ENCODE peak calls at places on chromosome 15, in eight cellular contexts. One of them, this sample, is unnamed.

GRCh38 chr15:88449581-88449980 is 17.6 kb downstream of the MRPL46 start:
- DNase-seq in endothelial cell: no peak
- DNase-seq in activated naive CD8-positive, alpha-beta T cell treated with anti-CD3 and anti-CD28 coated beads, Interleukin-2, amount 50 U/mL, for 24 hours: no peak
- DNase-seq in NCI-H2029: no peak
- DNase-seq in T follicular helper cell: no peak
- DNase-seq in neural crest cell: no peak
- DNase-seq in AG20443: no peak
- DNase-seq in lower lobe of right lung: no peak
- DNase-seq in this sample: no peak

GRCh38 chr15:45268135-45268534 is 16.1 kb downstream of the SLC28A2 start:
- DNase-seq in endothelial cell: no peak
- DNase-seq in activated naive CD8-positive, alpha-beta T cell treated with anti-CD3 and anti-CD28 coated beads, Interleukin-2, amount 50 U/mL, for 24 hours: no peak
- DNase-seq in NCI-H2029: no peak
- DNase-seq in T follicular helper cell: no peak
- DNase-seq in neural crest cell: no peak
- DNase-seq in AG20443: no peak
- DNase-seq in lower lobe of right lung: no peak
- DNase-seq in this sample: peak

GRCh38 chr15:56732135-56732880 is 1.0 kb downstream of the ZNF280D start:
- DNase-seq in endothelial cell: peak
- DNase-seq in activated naive CD8-positive, alpha-beta T cell treated with anti-CD3 and anti-CD28 coated beads, Interleukin-2, amount 50 U/mL, for 24 hours: no peak
- DNase-seq in NCI-H2029: no peak
- DNase-seq in T follicular helper cell: no peak
- DNase-seq in neural crest cell: no peak
- DNase-seq in AG20443: peak
- DNase-seq in lower lobe of right lung: no peak
- DNase-seq in this sample: no peak

GRCh38 chr15:90895571-90896117 is 7.5 kb upstream of the MAN2A2 start:
- DNase-seq in endothelial cell: no peak
- DNase-seq in activated naive CD8-positive, alpha-beta T cell treated with anti-CD3 and anti-CD28 coated beads, Interleukin-2, amount 50 U/mL, for 24 hours: no peak
- DNase-seq in NCI-H2029: peak
- DNase-seq in T follicular helper cell: no peak
- DNase-seq in neural crest cell: peak
- DNase-seq in AG20443: no peak
- DNase-seq in lower lobe of right lung: no peak
- DNase-seq in this sample: no peak

GRCh38 chr15:67188551-67189218 is 65.8 kb downstream of the AAGAB start:
- DNase-seq in endothelial cell: no peak
- DNase-seq in activated naive CD8-positive, alpha-beta T cell treated with anti-CD3 and anti-CD28 coated beads, Interleukin-2, amount 50 U/mL, for 24 hours: no peak
- DNase-seq in NCI-H2029: no peak
- DNase-seq in T follicular helper cell: no peak
- DNase-seq in neural crest cell: no peak
- DNase-seq in AG20443: peak
- DNase-seq in lower lobe of right lung: no peak
- DNase-seq in this sample: no peak

GRCh38 chr15:81914734-81915234 is 131.0 kb downstream of the MEX3B start:
- DNase-seq in endothelial cell: no peak
- DNase-seq in activated naive CD8-positive, alpha-beta T cell treated with anti-CD3 and anti-CD28 coated beads, Interleukin-2, amount 50 U/mL, for 24 hours: no peak
- DNase-seq in NCI-H2029: peak
- DNase-seq in T follicular helper cell: no peak
- DNase-seq in neural crest cell: no peak
- DNase-seq in AG20443: no peak
- DNase-seq in lower lobe of right lung: no peak
- DNase-seq in this sample: no peak

GRCh38 chr15:76376029-76376428 is 39.5 kb downstream of the ISL2 start:
- DNase-seq in endothelial cell: no peak
- DNase-seq in activated naive CD8-positive, alpha-beta T cell treated with anti-CD3 and anti-CD28 coated beads, Interleukin-2, amount 50 U/mL, for 24 hours: no peak
- DNase-seq in NCI-H2029: no peak
- DNase-seq in T follicular helper cell: no peak
- DNase-seq in neural crest cell: no peak
- DNase-seq in AG20443: no peak
- DNase-seq in lower lobe of right lung: no peak
- DNase-seq in this sample: no peak

GRCh38 chr15:38103564-38103963 is 149.1 kb upstream of the SPRED1 start:
- DNase-seq in endothelial cell: no peak
- DNase-seq in activated naive CD8-positive, alpha-beta T cell treated with anti-CD3 and anti-CD28 coated beads, Interleukin-2, amount 50 U/mL, for 24 hours: no peak
- DNase-seq in NCI-H2029: no peak
- DNase-seq in T follicular helper cell: no peak
- DNase-seq in neural crest cell: no peak
- DNase-seq in AG20443: no peak
- DNase-seq in lower lobe of right lung: no peak
- DNase-seq in this sample: no peak

GRCh38 chr15:98673133-98673532 is 24.8 kb downstream of the IGF1R start:
- DNase-seq in endothelial cell: no peak
- DNase-seq in activated naive CD8-positive, alpha-beta T cell treated with anti-CD3 and anti-CD28 coated beads, Interleukin-2, amount 50 U/mL, for 24 hours: no peak
- DNase-seq in NCI-H2029: no peak
- DNase-seq in T follicular helper cell: no peak
- DNase-seq in neural crest cell: no peak
- DNase-seq in AG20443: no peak
- DNase-seq in lower lobe of right lung: no peak
- DNase-seq in this sample: no peak

GRCh38 chr15:62549345-62549970 is 384.4 kb upstream of the C2CD4B start:
- DNase-seq in endothelial cell: peak
- DNase-seq in activated naive CD8-positive, alpha-beta T cell treated with anti-CD3 and anti-CD28 coated beads, Interleukin-2, amount 50 U/mL, for 24 hours: no peak
- DNase-seq in NCI-H2029: no peak
- DNase-seq in T follicular helper cell: no peak
- DNase-seq in neural crest cell: peak
- DNase-seq in AG20443: no peak
- DNase-seq in lower lobe of right lung: no peak
- DNase-seq in this sample: peak

GRCh38 chr15:29522373-29523276 is 253.0 kb upstream of the NSMCE3 start:
- DNase-seq in endothelial cell: no peak
- DNase-seq in activated naive CD8-positive, alpha-beta T cell treated with anti-CD3 and anti-CD28 coated beads, Interleukin-2, amount 50 U/mL, for 24 hours: no peak
- DNase-seq in NCI-H2029: no peak
- DNase-seq in T follicular helper cell: no peak
- DNase-seq in neural crest cell: no peak
- DNase-seq in AG20443: no peak
- DNase-seq in lower lobe of right lung: no peak
- DNase-seq in this sample: no peak